ENCODE peak calls at places on chromosomes 7 and 10, in ten cellular contexts. D is neural progenitor cell, I is uterus, F is psoas muscle, Z is choroid plexus epithelial cell, Y is hepatocyte, M is transverse colon, S is brain microvascular endothelial cell, N is stomach, H is cardiac muscle cell. E is an unnamed sample.

GRCh38 chr10:46223064-46223480 is 63.7 kb upstream of the ANTXRL start:
- DNase-seq in Z (no peak), N (peak), M (no peak), H (no peak), D (no peak), Y (no peak), F (no peak), I (no peak), S (no peak), E (no peak)

GRCh38 chr7:39898867-39899266 is 51.2 kb upstream of the CDK13 start:
- DNase-seq in N (no peak), S (no peak), Z (no peak), H (no peak), Y (no peak), D (no peak), F (no peak), M (no peak), I (no peak), E (no peak)

GRCh38 chr7:151313857-151314256 is 27.8 kb upstream of the NUB1 start:
- DNase-seq in Z (peak), I (no peak), D (no peak), H (no peak), Y (no peak), S (peak), F (peak), N (peak), M (no peak), E (peak)

GRCh38 chr10:117189557-117189956 is 7.7 kb upstream of the KCNK18 start:
- DNase-seq in H (no peak), S (no peak), Y (no peak), F (no peak), M (no peak), Z (no peak), N (no peak), D (no peak), I (no peak), E (no peak)

GRCh38 chr7:24659505-24659904 is 86.3 kb downstream of the PALS2 start:
- DNase-seq in D (no peak), I (no peak), H (no peak), F (no peak), M (no peak), Z (no peak), Y (no peak), S (no peak), N (no peak), E (no peak)

GRCh38 chr10:69337312-69338132 is 59.2 kb downstream of the HK1 start:
- DNase-seq in Z (peak), Y (peak), F (peak), H (no peak), D (no peak), S (peak), I (no peak), N (no peak), M (no peak), E (peak)

GRCh38 chr10:58817499-58817898 is 304.8 kb downstream of the BICC1 start:
- DNase-seq in S (peak), H (peak), N (no peak), Z (peak), M (no peak), D (no peak), Y (no peak), F (no peak), I (no peak), E (peak)

GRCh38 chr7:13792208-13792607 is 197.3 kb downstream of the ETV1 start:
- DNase-seq in D (no peak), M (no peak), N (no peak), Y (no peak), F (no peak), S (no peak), H (no peak), Z (no peak), I (no peak), E (no peak)

GRCh38 chr7:37311282-37311868 is 137.3 kb downstream of the ELMO1 start:
- DNase-seq in H (no peak), F (peak), Y (peak), S (no peak), D (no peak), M (no peak), Z (peak), I (no peak), N (no peak), E (peak)

GRCh38 chr10:72426982-72427381 is 72.3 kb upstream of the DNAJB12 start:
- DNase-seq in S (no peak), Z (peak), N (no peak), H (no peak), M (no peak), I (no peak), Y (no peak), F (no peak), D (peak), E (no peak)

GRCh38 chr7:47417122-47417480 is 164.8 kb downstream of the TNS3 start:
- DNase-seq in F (no peak), M (no peak), Z (no peak), Y (no peak), N (no peak), H (no peak), D (no peak), I (no peak), S (no peak), E (no peak)

GRCh38 chr10:58972576-58973234 is 203.7 kb upstream of the PHYHIPL start:
- DNase-seq in I (no peak), S (no peak), D (peak), M (no peak), F (no peak), Z (no peak), Y (no peak), H (no peak), N (no peak), E (no peak)

GRCh38 chr10:92068900-92069299 is 145.3 kb downstream of the BTAF1 start:
- DNase-seq in F (no peak), N (no peak), H (no peak), M (no peak), Z (peak), I (no peak), S (peak), D (no peak), Y (no peak), E (peak)

GRCh38 chr10:92066386-92066785 is 142.8 kb downstream of the BTAF1 start:
- DNase-seq in D (no peak), Y (no peak), N (no peak), M (no peak), H (no peak), F (no peak), S (no peak), Z (no peak), I (no peak), E (no peak)

GRCh38 chr10:92062273-92062672 is 138.7 kb downstream of the BTAF1 start:
- DNase-seq in Z (no peak), N (no peak), Y (no peak), F (no peak), M (no peak), H (no peak), I (no peak), D (no peak), S (no peak), E (no peak)

GRCh38 chr10:92064506-92064905 is 140.9 kb downstream of the BTAF1 start:
- DNase-seq in H (no peak), Y (no peak), N (no peak), D (no peak), F (no peak), M (no peak), S (peak), I (no peak), Z (no peak), E (no peak)
- TF ChIP-seq CTCF in H (no peak), Y (no peak), N (no peak), D (no peak), F (no peak), M (no peak), S (no peak), I (no peak), Z (no peak), E (no peak)

DNA sequence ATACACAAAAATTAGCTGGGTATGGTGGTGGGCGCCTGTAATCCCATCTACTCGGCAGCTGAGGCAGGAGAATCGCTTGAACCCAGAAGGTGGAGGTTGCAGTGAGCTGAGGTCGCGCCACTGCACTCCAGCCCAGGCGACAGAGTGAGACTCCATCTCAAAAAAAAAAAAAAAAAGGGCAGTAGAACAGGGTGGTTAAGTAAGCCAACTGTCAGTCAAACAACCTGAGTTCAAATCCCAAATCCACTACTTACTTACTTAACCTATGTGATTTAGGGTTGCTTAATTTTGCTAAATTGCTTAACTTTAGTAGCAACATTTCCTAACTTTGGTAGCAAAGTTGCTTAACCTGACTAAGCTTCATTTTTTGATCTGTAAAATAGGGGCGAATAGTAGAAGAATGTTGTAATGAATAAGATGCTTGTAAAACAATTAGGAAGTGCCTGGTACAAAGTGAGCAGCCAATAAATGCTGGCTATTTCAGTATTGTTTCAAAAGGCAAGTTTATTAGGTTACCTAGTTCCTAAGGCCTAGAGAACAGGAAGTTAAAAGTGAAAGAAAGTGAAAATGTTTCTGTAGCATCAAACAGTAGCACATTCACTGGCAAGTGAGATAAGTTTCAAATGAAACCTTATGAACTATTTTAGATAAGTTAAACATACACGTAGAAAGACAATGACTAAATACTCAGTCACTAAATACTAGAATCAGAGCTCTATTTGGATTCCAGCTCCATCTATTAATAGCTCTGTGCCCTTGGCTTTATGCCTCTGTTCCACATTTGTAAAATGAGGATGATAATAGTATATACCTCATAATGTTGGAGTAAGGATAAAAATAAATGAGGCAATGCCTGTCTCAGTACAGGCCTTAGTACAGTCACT is 64.3 kb downstream of the HOXA1 start:
- DNase-seq in Z (peak), S (peak), N (no peak), H (no peak), D (no peak), M (no peak), Y (no peak), F (no peak), I (no peak), E (peak)
- H3K4me3 ChIP-seq in Z (no peak), S (no peak), N (no peak), H (no peak), D (no peak), M (no peak), Y (no peak), F (no peak), I (no peak), E (no peak)

GRCh38 chr10:113618338-113618737 is 45.5 kb downstream of the NRAP start:
- DNase-seq in F (peak), D (no peak), I (no peak), M (no peak), Y (no peak), H (no peak), Z (no peak), S (no peak), N (no peak), E (no peak)
- TF ChIP-seq CTCF in F (no peak), D (no peak), I (no peak), M (no peak), Y (no peak), H (no peak), Z (no peak), S (no peak), N (no peak), E (no peak)

GRCh38 chr7:116530107-116530820 is 5.4 kb downstream of the CAV1 start:
- DNase-seq in M (no peak), F (no peak), S (no peak), I (no peak), H (no peak), N (no peak), D (no peak), Z (no peak), Y (no peak), E (no peak)
- H3K4me3 ChIP-seq in M (no peak), F (peak), S (peak), I (no peak), H (no peak), N (peak), D (no peak), Z (no peak), Y (no peak), E (peak)

GRCh38 chr7:101804642-101805401 is 12.6 kb upstream of the CUX1 start:
- DNase-seq in H (no peak), D (peak), F (no peak), S (no peak), N (peak), M (peak), Z (no peak), Y (peak), I (no peak), E (no peak)
- TF ChIP-seq CTCF in H (peak), D (peak), F (no peak), S (peak), N (peak), M (peak), Z (peak), Y (peak), I (no peak), E (no peak)

GRCh38 chr10:52443419-52444388 is 129.6 kb downstream of the DKK1 start:
- DNase-seq in F (no peak), N (no peak), H (no peak), M (no peak), S (peak), I (no peak), Y (no peak), Z (peak), D (no peak), E (peak)
- H3K4me3 ChIP-seq in F (no peak), N (no peak), H (no peak), M (no peak), S (no peak), I (no peak), Y (no peak), Z (no peak), D (no peak), E (no peak)

GRCh38 chr7:2873686-2874551 is 29.8 kb upstream of the GNA12 start:
- DNase-seq in Y (peak), M (no peak), I (no peak), S (peak), H (no peak), Z (peak), F (no peak), D (peak), N (no peak), E (peak)

GRCh38 chr7:2878306-2878705 is 34.2 kb upstream of the GNA12 start:
- DNase-seq in M (no peak), I (no peak), D (no peak), F (no peak), N (no peak), H (no peak), Y (no peak), S (no peak), Z (no peak), E (no peak)

GRCh38 chr7:2873146-2873545 is 29.0 kb upstream of the GNA12 start:
- DNase-seq in D (no peak), N (no peak), F (no peak), M (no peak), S (no peak), Y (no peak), H (no peak), I (no peak), Z (no peak), E (peak)

GRCh38 chr7:2879354-2879753 is 35.2 kb upstream of the GNA12 start:
- DNase-seq in N (no peak), D (no peak), I (no peak), F (no peak), H (no peak), Y (no peak), Z (no peak), M (no peak), S (no peak), E (no peak)

DNA sequence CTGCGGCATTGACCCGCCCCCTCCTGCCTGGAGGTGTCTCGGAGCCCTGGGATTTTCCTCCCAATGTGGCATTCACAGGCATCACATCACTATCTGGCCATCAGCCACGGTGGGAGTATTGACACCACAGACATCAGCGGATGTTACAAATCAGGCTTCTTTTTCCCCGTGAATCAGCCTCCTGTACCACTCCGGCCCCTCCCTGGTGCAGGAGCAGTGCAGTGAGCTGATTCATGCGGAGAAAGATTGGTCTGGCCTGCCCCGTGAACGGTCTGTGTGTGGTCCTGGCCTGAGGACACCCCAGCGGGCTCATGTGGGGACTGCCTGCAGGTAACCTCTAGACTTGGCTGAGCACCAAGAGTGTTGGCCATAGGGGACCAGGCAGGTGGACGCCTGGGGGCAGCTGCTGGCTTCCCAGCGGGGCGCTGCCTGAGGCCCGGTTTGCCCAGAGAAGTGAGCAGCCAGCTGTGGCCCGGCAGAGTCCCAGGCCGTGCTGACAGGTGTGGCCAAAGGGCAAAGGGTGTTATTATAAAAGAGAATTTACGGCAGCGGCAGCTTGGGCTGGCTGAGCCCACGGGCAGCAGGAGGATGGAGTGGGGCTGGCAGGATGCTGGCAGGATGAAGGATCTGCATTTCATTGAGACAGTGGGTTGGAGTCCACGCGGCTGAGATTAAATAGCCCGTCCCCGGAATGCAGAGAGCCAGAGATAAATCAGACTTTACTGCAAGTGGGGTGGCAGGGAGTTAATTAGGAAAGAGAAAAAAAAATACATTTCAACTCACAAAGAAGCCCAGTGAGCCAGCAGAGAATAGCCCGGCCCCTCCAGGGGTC is 32.1 kb upstream of the GNA12 start:
- DNase-seq in Z (peak), F (no peak), Y (no peak), H (no peak), S (peak), D (no peak), M (no peak), N (no peak), I (peak), E (peak)
- TF ChIP-seq CTCF in Z (no peak), F (no peak), Y (no peak), H (no peak), S (no peak), D (no peak), M (no peak), N (no peak), I (no peak), E (no peak)

DNA sequence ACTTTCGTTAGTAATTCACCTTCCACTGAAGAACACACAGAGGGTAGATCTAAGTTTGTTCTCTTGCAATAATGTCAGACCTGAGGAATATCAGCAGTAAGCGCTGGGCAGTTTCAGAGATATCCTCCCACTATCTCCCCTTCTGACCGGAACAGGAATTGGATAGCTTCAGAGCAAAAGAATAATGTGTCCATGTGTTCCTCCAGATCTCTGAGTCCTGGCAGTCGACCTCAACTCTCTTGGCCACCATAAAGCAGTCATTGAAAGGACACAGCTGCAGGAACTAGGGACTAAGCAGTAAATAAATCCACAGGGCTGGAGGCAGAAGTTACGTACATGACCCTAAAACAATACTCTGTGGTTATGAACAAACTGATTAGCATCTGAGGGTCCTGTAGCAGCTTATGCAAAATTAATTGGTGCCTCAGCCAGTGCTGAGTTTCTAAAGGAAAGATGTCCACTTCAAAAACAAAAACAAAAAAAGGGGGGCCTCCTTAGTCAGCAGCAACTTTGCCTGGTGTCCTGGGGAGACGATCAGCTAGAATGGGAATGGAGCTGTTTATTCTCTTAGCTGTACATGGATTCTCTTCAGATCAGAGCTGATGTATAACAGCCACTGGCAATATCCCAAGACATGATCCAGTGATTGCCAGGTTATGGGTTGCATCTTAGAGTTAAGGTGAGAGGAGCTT is 6.4 kb upstream of the PRTFDC1 start:
- DNase-seq in F (no peak), Y (no peak), Z (peak), D (no peak), H (no peak), S (peak), I (peak), M (peak), N (no peak), E (peak)
- H3K4me3 ChIP-seq in F (peak), Y (no peak), Z (no peak), D (no peak), H (no peak), S (no peak), I (no peak), M (no peak), N (no peak), E (peak)

DNA sequence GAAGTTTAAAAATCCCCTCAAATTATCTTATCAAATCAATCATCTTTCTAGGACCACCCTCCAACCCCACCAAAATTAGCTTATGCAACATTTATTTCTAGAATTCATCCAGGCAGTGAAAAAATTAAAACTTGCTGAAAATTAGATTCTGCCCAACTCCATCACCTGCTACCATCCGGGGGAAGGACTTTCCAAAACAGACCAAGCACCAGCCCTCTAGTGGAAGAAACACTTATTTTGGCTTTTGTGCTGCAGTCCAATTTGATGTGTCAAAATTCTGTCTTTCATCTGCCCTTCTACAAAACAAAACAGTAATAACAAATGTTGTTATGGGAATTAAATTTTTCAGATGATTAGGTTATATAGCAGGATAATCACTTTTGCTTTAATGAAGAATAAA is 35.1 kb downstream of the GCC1 start:
- DNase-seq in F (no peak), Y (no peak), M (no peak), Z (peak), N (no peak), I (no peak), S (no peak), H (no peak), D (no peak), E (no peak)
- TF ChIP-seq CTCF in F (no peak), Y (no peak), M (no peak), Z (peak), N (no peak), I (no peak), S (peak), H (peak), D (peak), E (no peak)

E was measured in cardiac fibroblast.